ENCODE peak calls at places on chromosomes 16 and 17, in six cellular contexts. One of them, this sample, is unnamed.
A peak's percentile ranks its signal among the peaks of the same experiment; 100 is the strongest.

GRCh38 chr17:11404431-11404830 is 163.4 kb downstream of the SHISA6 start:
- DNase-seq in anterior cingulate cortex: no peak
- DNase-seq in activated T-helper 1 cell treated with anti-CD3 and anti-CD28 coated beads, Interleukin-2, amount 50 U/mL, for 16 hours: no peak
- DNase-seq in naive thymus-derived CD4-positive, alpha-beta T cell: no peak
- DNase-seq in fibroblast of the conjunctiva: no peak
- DNase-seq in fibroblast of mammary gland: no peak
- DNase-seq in this sample: no peak

GRCh38 chr17:73359987-73360410 is 48.2 kb upstream of the CDC42EP4 start:
- DNase-seq in fibroblast of mammary gland: no peak
- DNase-seq in anterior cingulate cortex: no peak
- DNase-seq in fibroblast of the conjunctiva: no peak
- DNase-seq in naive thymus-derived CD4-positive, alpha-beta T cell: no peak
- DNase-seq in activated T-helper 1 cell treated with anti-CD3 and anti-CD28 coated beads, Interleukin-2, amount 50 U/mL, for 16 hours: no peak
- DNase-seq in this sample: no peak

GRCh38 chr17:45381001-45381400 is 51.7 kb downstream of the ARHGAP27 start:
- DNase-seq in fibroblast of the conjunctiva: no peak
- DNase-seq in activated T-helper 1 cell treated with anti-CD3 and anti-CD28 coated beads, Interleukin-2, amount 50 U/mL, for 16 hours: no peak
- DNase-seq in naive thymus-derived CD4-positive, alpha-beta T cell: no peak
- DNase-seq in anterior cingulate cortex: no peak
- DNase-seq in fibroblast of mammary gland: no peak
- DNase-seq in this sample: no peak

GRCh38 chr17:75589919-75590303 is 2.3 kb downstream of the MYO15B start:
- DNase-seq in fibroblast of the conjunctiva: no peak
- DNase-seq in anterior cingulate cortex: no peak
- DNase-seq in naive thymus-derived CD4-positive, alpha-beta T cell: no peak
- DNase-seq in activated T-helper 1 cell treated with anti-CD3 and anti-CD28 coated beads, Interleukin-2, amount 50 U/mL, for 16 hours: no peak
- DNase-seq in fibroblast of mammary gland: no peak
- DNase-seq in this sample: no peak

GRCh38 chr17:3475155-3475808 is 515 bp upstream of the ASPA start:
- DNase-seq in naive thymus-derived CD4-positive, alpha-beta T cell: no peak
- DNase-seq in anterior cingulate cortex: no peak
- DNase-seq in activated T-helper 1 cell treated with anti-CD3 and anti-CD28 coated beads, Interleukin-2, amount 50 U/mL, for 16 hours: no peak
- DNase-seq in fibroblast of the conjunctiva: no peak
- DNase-seq in fibroblast of mammary gland: peak; percentile 4
- DNase-seq in this sample: no peak

GRCh38 chr17:69223809-69224208 is 4.8 kb downstream of the ABCA10 start:
- DNase-seq in fibroblast of the conjunctiva: peak; percentile 14
- DNase-seq in anterior cingulate cortex: no peak
- DNase-seq in activated T-helper 1 cell treated with anti-CD3 and anti-CD28 coated beads, Interleukin-2, amount 50 U/mL, for 16 hours: no peak
- DNase-seq in fibroblast of mammary gland: peak; percentile 50
- DNase-seq in naive thymus-derived CD4-positive, alpha-beta T cell: no peak
- DNase-seq in this sample: no peak

GRCh38 chr17:38919316-38920078 is 5.9 kb upstream of the LASP1NB start:
- DNase-seq in activated T-helper 1 cell treated with anti-CD3 and anti-CD28 coated beads, Interleukin-2, amount 50 U/mL, for 16 hours: no peak
- DNase-seq in naive thymus-derived CD4-positive, alpha-beta T cell: no peak
- DNase-seq in anterior cingulate cortex: no peak
- DNase-seq in fibroblast of the conjunctiva: no peak
- DNase-seq in fibroblast of mammary gland: no peak
- DNase-seq in this sample: no peak

GRCh38 chr16:47045023-47045422 is 71.5 kb upstream of the DNAJA2 start:
- DNase-seq in anterior cingulate cortex: no peak
- DNase-seq in naive thymus-derived CD4-positive, alpha-beta T cell: no peak
- DNase-seq in activated T-helper 1 cell treated with anti-CD3 and anti-CD28 coated beads, Interleukin-2, amount 50 U/mL, for 16 hours: no peak
- DNase-seq in fibroblast of the conjunctiva: no peak
- DNase-seq in fibroblast of mammary gland: peak; percentile 7
- DNase-seq in this sample: no peak

GRCh38 chr17:74334393-74335039 is 8.5 kb downstream of the KIF19 start:
- DNase-seq in naive thymus-derived CD4-positive, alpha-beta T cell: no peak
- DNase-seq in anterior cingulate cortex: no peak
- DNase-seq in activated T-helper 1 cell treated with anti-CD3 and anti-CD28 coated beads, Interleukin-2, amount 50 U/mL, for 16 hours: no peak
- DNase-seq in fibroblast of the conjunctiva: no peak
- DNase-seq in fibroblast of mammary gland: no peak
- DNase-seq in this sample: no peak

GRCh38 chr17:55420067-55420775 is 1.4 kb downstream of the MMD start:
- DNase-seq in activated T-helper 1 cell treated with anti-CD3 and anti-CD28 coated beads, Interleukin-2, amount 50 U/mL, for 16 hours: no peak
- DNase-seq in naive thymus-derived CD4-positive, alpha-beta T cell: peak; percentile 38
- DNase-seq in fibroblast of the conjunctiva: no peak
- DNase-seq in anterior cingulate cortex: no peak
- DNase-seq in fibroblast of mammary gland: no peak
- DNase-seq in this sample: no peak

GRCh38 chr17:69669441-69670178 is 255.1 kb downstream of the MAP2K6 start:
- DNase-seq in fibroblast of the conjunctiva: no peak
- DNase-seq in naive thymus-derived CD4-positive, alpha-beta T cell: no peak
- DNase-seq in activated T-helper 1 cell treated with anti-CD3 and anti-CD28 coated beads, Interleukin-2, amount 50 U/mL, for 16 hours: no peak
- DNase-seq in anterior cingulate cortex: no peak
- DNase-seq in fibroblast of mammary gland: no peak
- DNase-seq in this sample: no peak

GRCh38 chr17:79707931-79708891 is 22.5 kb upstream of the ENPP7 start:
- DNase-seq in fibroblast of the conjunctiva: peak; percentile 18
- DNase-seq in fibroblast of mammary gland: peak; percentile 49
- DNase-seq in activated T-helper 1 cell treated with anti-CD3 and anti-CD28 coated beads, Interleukin-2, amount 50 U/mL, for 16 hours: peak; percentile 20
- DNase-seq in naive thymus-derived CD4-positive, alpha-beta T cell: peak; percentile 62
- DNase-seq in anterior cingulate cortex: peak; percentile 41
- DNase-seq in this sample: peak; percentile 12

GRCh38 chr16:1436731-1437355 is 6.0 kb downstream of the PERCC1 start:
- DNase-seq in activated T-helper 1 cell treated with anti-CD3 and anti-CD28 coated beads, Interleukin-2, amount 50 U/mL, for 16 hours: no peak
- DNase-seq in anterior cingulate cortex: no peak
- DNase-seq in fibroblast of the conjunctiva: no peak
- DNase-seq in naive thymus-derived CD4-positive, alpha-beta T cell: no peak
- DNase-seq in fibroblast of mammary gland: no peak
- DNase-seq in this sample: no peak

GRCh38 chr17:4978720-4979119 is 8.8 kb downstream of the CAMTA2 start:
- DNase-seq in activated T-helper 1 cell treated with anti-CD3 and anti-CD28 coated beads, Interleukin-2, amount 50 U/mL, for 16 hours: no peak
- DNase-seq in naive thymus-derived CD4-positive, alpha-beta T cell: no peak
- DNase-seq in anterior cingulate cortex: no peak
- DNase-seq in fibroblast of mammary gland: no peak
- DNase-seq in fibroblast of the conjunctiva: no peak
- DNase-seq in this sample: no peak

GRCh38 chr16:19172098-19172780 is 4.2 kb downstream of the SYT17 start:
- DNase-seq in fibroblast of the conjunctiva: no peak
- DNase-seq in fibroblast of mammary gland: no peak
- DNase-seq in activated T-helper 1 cell treated with anti-CD3 and anti-CD28 coated beads, Interleukin-2, amount 50 U/mL, for 16 hours: no peak
- DNase-seq in anterior cingulate cortex: peak; percentile 13
- DNase-seq in naive thymus-derived CD4-positive, alpha-beta T cell: no peak
- DNase-seq in this sample: no peak

This sample was measured in occipital lobe.